ENCODE peak calls at places on chromosomes 6 and 20, in five cellular contexts. O is adipocyte, A is PC-9, G is tibial nerve, N is thyroid gland. Y is an unnamed sample.

GRCh38 chr6:96436398-96436797 is 85.2 kb upstream of the UFL1 start:
- DNase-seq in O (no peak), A (no peak), G (no peak), N (no peak), Y (no peak)

GRCh38 chr20:12927489-12927888 is 81.3 kb upstream of the SPTLC3 start:
- DNase-seq in O (peak; percentile 3), A (no peak), G (no peak), N (no peak), Y (no peak)

GRCh38 chr6:160088069-160088773 is 33.4 kb upstream of the SLC22A1 start:
- DNase-seq in O (peak; percentile 95), A (no peak), G (peak; percentile 57), N (peak; percentile 43), Y (peak; percentile 18)

GRCh38 chr6:79313254-79313653 is 78.8 kb upstream of the HMGN3 start:
- DNase-seq in O (no peak), A (peak; percentile 42), G (no peak), N (no peak), Y (no peak)

GRCh38 chr6:78867370-78868040 is at the start of gene IRAK1BP1:
- DNase-seq in O (peak; percentile 85), A (peak; percentile 60), G (peak; percentile 53), N (peak; percentile 86), Y (peak; percentile 51)

GRCh38 chr6:68760486-68760885 is 125.4 kb downstream of the ADGRB3 start:
- DNase-seq in O (no peak), A (no peak), G (no peak), N (no peak), Y (no peak)

GRCh38 chr6:159761135-159761872 is 541 bp upstream of the ACAT2 start:
- DNase-seq in O (no peak), A (no peak), G (no peak), N (peak; percentile 9), Y (no peak)

GRCh38 chr6:166958926-166959861 is 2.8 kb upstream of the RNASET2 start:
- DNase-seq in O (no peak), A (no peak), G (no peak), N (no peak), Y (no peak)

GRCh38 chr6:25217275-25217674 is 61.9 kb upstream of the CARMIL1 start:
- DNase-seq in O (no peak), A (no peak), G (no peak), N (no peak), Y (no peak)

GRCh38 chr6:36843169-36843568 is 3.9 kb upstream of the CPNE5 start:
- DNase-seq in O (no peak), A (no peak), G (no peak), N (no peak), Y (no peak)

GRCh38 chr6:11231564-11232176 is 798 bp downstream of the NEDD9 start:
- DNase-seq in O (peak; percentile 84), A (no peak), G (peak; percentile 36), N (peak; percentile 76), Y (no peak)

GRCh38 chr20:17505664-17506517 is 25.3 kb downstream of the BFSP1 start:
- DNase-seq in O (peak; percentile 36), A (no peak), G (no peak), N (no peak), Y (no peak)

GRCh38 chr6:30480536-30481156 is 8.7 kb upstream of the HLA-E start:
- DNase-seq in O (no peak), A (no peak), G (no peak), N (no peak), Y (no peak)

GRCh38 chr6:122337645-122338044 is 61.8 kb upstream of the HSF2 start:
- DNase-seq in O (no peak), A (no peak), G (no peak), N (no peak), Y (no peak)

GRCh38 chr20:62381842-62382241 is 5.1 kb upstream of the RPS21 start:
- DNase-seq in O (no peak), A (no peak), G (no peak), N (no peak), Y (no peak)

GRCh38 chr6:142207265-142207877 is 60.3 kb downstream of the VTA1 start:
- DNase-seq in O (peak; percentile 63), A (no peak), G (no peak), N (peak; percentile 38), Y (no peak)

GRCh38 chr6:149696904-149697303 is 21.0 kb downstream of the LATS1 start:
- DNase-seq in O (peak; percentile 83), A (no peak), G (no peak), N (no peak), Y (no peak)

DNA sequence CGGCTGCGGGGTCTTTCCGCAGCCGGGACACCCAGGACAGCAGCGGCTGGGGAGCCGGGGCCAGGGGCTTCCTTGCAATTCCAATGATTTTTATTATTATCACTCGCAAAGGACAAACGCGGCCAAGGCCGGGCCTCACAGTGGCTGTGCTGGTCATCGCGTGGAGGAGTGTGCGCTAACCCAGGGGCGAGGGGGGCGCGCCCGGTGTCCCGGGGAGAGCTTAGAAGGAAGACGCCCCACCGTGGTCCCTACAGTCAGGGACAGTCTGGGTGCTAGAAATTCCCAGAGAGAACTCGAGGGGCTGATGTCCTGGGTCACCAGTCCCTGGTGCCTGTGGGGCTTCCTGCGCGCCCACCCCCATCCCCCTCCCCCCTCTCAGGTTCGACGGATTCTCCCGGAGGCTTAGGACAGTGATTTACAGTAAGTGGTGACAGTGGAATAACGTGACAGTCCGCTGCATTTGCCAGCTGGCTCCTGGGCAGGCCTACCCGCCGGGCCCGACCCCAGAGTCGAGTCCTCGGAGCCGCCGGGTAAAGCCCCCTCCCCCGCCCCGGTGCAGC is 9.5 kb downstream of the FOXC1 start:
- DNase-seq in O (no peak), A (no peak), G (no peak), N (no peak), Y (no peak)
- H3K4me3 ChIP-seq in O (no peak overlapping the region), A (no peak overlapping the region), G (peak overlapping the region; percentile 22), N (no peak overlapping the region), Y (peak overlapping the region; percentile 27)

GRCh38 chr6:156795825-156796224 is 18.6 kb downstream of the ARID1B start:
- DNase-seq in O (no peak), A (no peak), G (no peak), N (no peak), Y (no peak)
- H3K4me3 ChIP-seq in O (peak overlapping the region; percentile 62), A (no peak overlapping the region), G (no peak overlapping the region), N (no peak overlapping the region), Y (no peak overlapping the region)

GRCh38 chr6:144349690-144350132 is 64.6 kb downstream of the UTRN start:
- DNase-seq in O (peak; percentile 48), A (peak; percentile 77), G (no peak), N (no peak), Y (peak; percentile 73)
- H3K4me3 ChIP-seq in O (no peak overlapping the region), A (no peak overlapping the region), G (no peak overlapping the region), N (no peak overlapping the region), Y (no peak overlapping the region)

DNA sequence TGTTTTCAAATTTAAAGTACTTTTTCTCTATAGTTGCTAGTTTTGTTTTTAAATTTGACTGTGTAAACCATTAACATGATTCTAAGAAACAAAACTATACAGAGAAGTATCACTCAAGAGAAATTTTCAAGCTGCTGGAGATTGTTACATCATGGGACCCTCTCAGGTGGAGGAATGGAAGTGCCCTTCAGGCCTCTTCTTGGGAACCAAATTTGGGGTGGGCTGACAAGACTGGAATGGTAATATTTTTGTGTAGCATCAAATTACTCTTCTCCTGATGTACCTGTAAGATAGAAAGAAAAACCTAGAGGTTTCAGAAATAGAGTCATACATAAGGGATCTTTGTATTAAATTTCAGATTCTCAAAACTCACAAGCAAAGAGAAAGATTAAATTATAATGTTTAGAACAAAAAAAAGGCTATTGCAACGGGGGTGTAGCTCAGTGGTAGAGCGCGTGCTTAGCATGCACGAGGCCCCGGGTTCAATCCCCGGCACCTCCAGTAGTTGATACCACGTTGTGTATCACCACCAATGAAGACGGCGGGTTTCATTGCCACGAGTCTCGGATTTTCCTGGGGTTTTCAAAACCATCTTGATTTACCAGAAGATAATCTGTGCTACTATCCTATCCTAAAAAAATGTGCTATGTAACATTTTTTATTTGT is 193.7 kb downstream of the GPX5 start:
- DNase-seq in O (no peak), A (no peak), G (no peak), N (no peak), Y (no peak)
- H3K4me3 ChIP-seq in O (no peak overlapping the region), A (no peak overlapping the region), G (no peak overlapping the region), N (no peak overlapping the region), Y (no peak overlapping the region)

GRCh38 chr6:3428247-3428646 is 28.6 kb downstream of the SLC22A23 start:
- DNase-seq in O (no peak), A (no peak), G (no peak), N (no peak), Y (no peak)

GRCh38 chr6:3427740-3428085 is 29.1 kb downstream of the SLC22A23 start:
- DNase-seq in O (no peak), A (no peak), G (no peak), N (peak; percentile 48), Y (no peak)

GRCh38 chr6:3425574-3425973 is 31.3 kb downstream of the SLC22A23 start:
- DNase-seq in O (no peak), A (no peak), G (no peak), N (no peak), Y (no peak)

GRCh38 chr6:3426091-3426780 is 30.6 kb downstream of the SLC22A23 start:
- DNase-seq in O (no peak), A (peak; percentile 65), G (no peak), N (no peak), Y (no peak)

DNA sequence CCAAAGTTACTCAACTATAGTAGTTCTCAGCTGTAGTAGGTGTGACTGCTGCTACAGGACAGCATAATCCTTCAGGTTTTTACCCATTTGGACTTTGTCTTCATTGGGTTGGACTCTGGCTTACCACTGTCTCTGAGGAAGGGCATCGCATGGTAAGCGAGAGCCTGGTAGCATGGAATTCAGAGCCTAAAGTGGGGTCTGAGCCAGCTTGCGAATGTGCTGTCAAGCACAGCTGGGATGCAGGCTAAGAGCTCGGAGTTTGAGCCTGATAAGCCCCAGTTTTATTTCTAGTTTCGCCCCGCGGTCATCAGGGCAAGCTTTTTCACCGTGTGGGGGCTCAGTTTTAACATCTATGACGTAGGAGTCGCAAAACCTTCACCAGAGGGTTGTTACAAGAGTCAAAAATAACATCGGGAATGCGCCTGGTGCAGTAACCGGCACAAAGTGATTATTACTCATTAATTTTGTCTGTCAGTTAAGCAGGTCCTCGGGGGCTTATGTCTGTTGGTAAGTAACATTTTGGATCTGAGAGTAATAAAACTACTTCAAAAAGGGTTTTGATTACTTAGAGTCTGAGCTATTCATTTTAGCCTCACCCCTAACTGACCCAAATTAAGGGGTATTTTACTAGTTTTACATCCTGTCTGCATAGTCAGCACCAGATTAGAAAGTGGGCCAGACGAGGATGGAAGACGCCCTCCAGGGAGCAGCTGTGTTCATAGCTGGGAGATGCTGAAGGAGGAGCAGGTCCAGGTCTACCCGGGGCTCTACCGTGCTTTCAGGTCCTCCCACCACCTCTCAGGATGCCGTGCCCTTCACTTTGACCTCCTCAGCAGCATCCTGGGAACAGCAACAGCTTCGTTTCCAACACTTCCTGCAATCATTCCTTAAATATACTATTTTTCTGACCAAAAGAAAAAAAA is 29.8 kb downstream of the SLC22A23 start:
- DNase-seq in O (no peak), A (no peak), G (no peak), N (no peak), Y (no peak)
- H3K4me3 ChIP-seq in O (peak overlapping the region; percentile 23), A (no peak overlapping the region), G (no peak overlapping the region), N (no peak overlapping the region), Y (no peak overlapping the region)

DNA sequence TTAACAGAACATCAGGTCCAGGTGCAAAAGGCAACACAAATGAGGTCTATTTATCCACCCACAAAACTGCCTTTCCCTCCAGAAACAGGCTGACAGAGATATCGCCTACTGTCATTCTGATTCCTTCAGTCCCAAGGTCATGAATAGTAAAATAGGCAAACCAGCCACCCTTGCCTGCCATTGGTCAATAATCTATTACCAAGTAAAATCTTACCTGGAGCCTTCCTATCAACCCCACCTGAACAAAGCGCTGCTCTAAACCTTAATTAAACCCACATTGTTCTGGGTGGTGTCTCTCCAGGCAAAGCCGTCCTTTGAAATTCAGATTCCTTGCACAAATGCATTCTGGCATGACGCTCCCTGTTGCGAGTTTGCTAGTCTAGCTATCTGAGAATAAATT is 291.5 kb upstream of the ECI2 start:
- DNase-seq in O (no peak), A (no peak), G (no peak), N (no peak), Y (no peak)
- H3K4me3 ChIP-seq in O (no peak overlapping the region), A (no peak overlapping the region), G (no peak overlapping the region), N (no peak overlapping the region), Y (no peak overlapping the region)